ENCODE peak calls at places on chromosomes 13 and 19, in seven cellular contexts. R, F, H, V, K, W and S are unnamed samples.

GRCh38 chr13:98981596-98982195 is 3.8 kb upstream of the DOCK9 start:
- DNase-seq in R (no peak), F (no peak), H (no peak), V (no peak), K (no peak), W (no peak), S (no peak)

GRCh38 chr13:30726192-30726591 is 9.2 kb upstream of the ALOX5AP start:
- DNase-seq in R (no peak), F (no peak), H (no peak), V (no peak), K (no peak), W (no peak), S (no peak)

GRCh38 chr19:42216653-42217521 is 590 bp downstream of the DEDD2 start:
- DNase-seq in R (peak), F (peak), H (no peak), V (peak), K (no peak), W (no peak), S (peak)

GRCh38 chr13:77139311-77139710 is 112.4 kb upstream of the FBXL3 start:
- DNase-seq in R (no peak), F (no peak), H (no peak), V (peak), K (no peak), W (no peak), S (no peak)

GRCh38 chr13:98874029-98874397 is 103.9 kb downstream of the DOCK9 start:
- DNase-seq in R (no peak), F (no peak), H (no peak), V (no peak), K (no peak), W (no peak), S (no peak)

GRCh38 chr19:32887572-32887971 is 18.0 kb upstream of the SLC7A9 start:
- DNase-seq in R (no peak), F (no peak), H (no peak), V (no peak), K (no peak), W (no peak), S (no peak)

GRCh38 chr13:73542446-73542845 is 483.6 kb downstream of the KLF5 start:
- DNase-seq in R (no peak), F (no peak), H (no peak), V (no peak), K (no peak), W (no peak), S (peak)

GRCh38 chr19:34172661-34173144 is 399 bp downstream of the LSM14A start:
- DNase-seq in R (no peak), F (peak), H (no peak), V (no peak), K (no peak), W (peak), S (peak)

GRCh38 chr13:101626925-101627555 is 174.6 kb downstream of the ITGBL1 start:
- DNase-seq in R (no peak), F (no peak), H (no peak), V (peak), K (no peak), W (no peak), S (no peak)

GRCh38 chr19:17872251-17873001 is 681 bp downstream of the SLC5A5 start:
- DNase-seq in R (no peak), F (no peak), H (no peak), V (no peak), K (no peak), W (no peak), S (no peak)

GRCh38 chr19:18002347-18002850 is 5.6 kb upstream of the ARRDC2 start:
- DNase-seq in R (no peak), F (no peak), H (no peak), V (no peak), K (no peak), W (no peak), S (no peak)

GRCh38 chr19:4495471-4495870 is 22.8 kb downstream of the PLIN4 start:
- DNase-seq in R (no peak), F (no peak), H (no peak), V (no peak), K (no peak), W (no peak), S (peak)

GRCh38 chr19:14091885-14092462 is 1.4 kb upstream of the SAMD1 start:
- DNase-seq in R (no peak), F (no peak), H (no peak), V (no peak), K (no peak), W (no peak), S (no peak)

GRCh38 chr19:13505761-13506549 is at the start of gene CACNA1A:
- DNase-seq in R (peak), F (peak), H (no peak), V (peak), K (no peak), W (no peak), S (no peak)

GRCh38 chr13:113422790-113423189 is 30.5 kb downstream of the ADPRHL1 start:
- DNase-seq in R (no peak), F (no peak), H (no peak), V (no peak), K (no peak), W (no peak), S (no peak)

GRCh38 chr19:38734176-38734425 is 10.2 kb downstream of the CAPN12 start:
- DNase-seq in R (no peak), F (no peak), H (no peak), V (no peak), K (no peak), W (no peak), S (no peak)

GRCh38 chr13:26813626-26814348 is 53.2 kb upstream of the GPR12 start:
- DNase-seq in R (no peak), F (no peak), H (no peak), V (no peak), K (no peak), W (no peak), S (no peak)

GRCh38 chr13:113437408-113438010 is 15.8 kb downstream of the ADPRHL1 start:
- DNase-seq in R (no peak), F (no peak), H (no peak), V (peak), K (no peak), W (no peak), S (no peak)

GRCh38 chr13:76764916-76765315 is 121.3 kb downstream of the KCTD12 start:
- DNase-seq in R (no peak), F (no peak), H (no peak), V (no peak), K (no peak), W (no peak), S (no peak)

GRCh38 chr19:2014731-2015610 is 543 bp downstream of the BTBD2 start:
- DNase-seq in R (peak), F (no peak), H (no peak), V (no peak), K (no peak), W (no peak), S (no peak)

GRCh38 chr19:18712981-18713380 is 29.5 kb downstream of the CRTC1 start:
- DNase-seq in R (peak), F (no peak), H (no peak), V (peak), K (no peak), W (no peak), S (no peak)

GRCh38 chr19:46975011-46975917 is 44.4 kb upstream of the NPAS1 start:
- DNase-seq in R (no peak), F (no peak), H (no peak), V (no peak), K (no peak), W (no peak), S (no peak)

GRCh38 chr19:45556835-45557234 is 27.8 kb downstream of the OPA3 start:
- DNase-seq in R (no peak), F (no peak), H (no peak), V (no peak), K (no peak), W (no peak), S (no peak)

GRCh38 chr13:24642236-24642635 is 38.0 kb upstream of the ATP12A start:
- DNase-seq in R (no peak), F (no peak), H (no peak), V (no peak), K (no peak), W (peak), S (no peak)

GRCh38 chr13:113907637-113908617 is 44.1 kb upstream of the GAS6 start:
- DNase-seq in R (peak), F (no peak), H (no peak), V (peak), K (peak), W (peak), S (no peak)

GRCh38 chr13:104854007-104854406 is 1681.5 kb downstream of the EFNB2 start:
- DNase-seq in R (no peak), F (no peak), H (no peak), V (no peak), K (no peak), W (no peak), S (no peak)

GRCh38 chr13:84896128-84896527 is 903.1 kb downstream of the SLITRK6 start:
- DNase-seq in R (peak), F (peak), H (no peak), V (peak), K (peak), W (no peak), S (peak)

GRCh38 chr13:40517486-40518311 is 148.7 kb downstream of the FOXO1 start:
- DNase-seq in R (no peak), F (no peak), H (no peak), V (no peak), K (no peak), W (no peak), S (no peak)

GRCh38 chr19:56994251-56995017 is 125.4 kb upstream of the USP29 start:
- DNase-seq in R (no peak), F (no peak), H (no peak), V (no peak), K (no peak), W (no peak), S (no peak)

GRCh38 chr13:27919299-27919933 is 384 bp upstream of the PDX1 start:
- DNase-seq in R (no peak), F (no peak), H (no peak), V (no peak), K (no peak), W (no peak), S (no peak)

GRCh38 chr13:97999653-98000052 is 46.2 kb downstream of the IPO5 start:
- DNase-seq in R (no peak), F (no peak), H (no peak), V (no peak), K (no peak), W (no peak), S (no peak)

GRCh38 chr13:53357582-53357981 is 329.0 kb downstream of the OLFM4 start:
- DNase-seq in R (no peak), F (no peak), H (no peak), V (no peak), K (no peak), W (no peak), S (no peak)

GRCh38 chr13:62879071-62879470 is 1463.4 kb upstream of the PCDH20 start:
- DNase-seq in R (no peak), F (no peak), H (no peak), V (peak), K (peak), W (no peak), S (no peak)

GRCh38 chr13:40920826-40921225 is 98.3 kb downstream of the ELF1 start:
- DNase-seq in R (no peak), F (no peak), H (no peak), V (peak), K (no peak), W (no peak), S (no peak)

GRCh38 chr19:42601811-42602443 is 7.2 kb upstream of the CEACAM8 start:
- DNase-seq in R (peak), F (peak), H (no peak), V (peak), K (no peak), W (no peak), S (peak)

GRCh38 chr19:2783781-2784145 is 690 bp upstream of the SGTA start:
- DNase-seq in R (no peak), F (no peak), H (no peak), V (no peak), K (no peak), W (no peak), S (no peak)

GRCh38 chr19:49665301-49666119 is at the start of the genes BCL2L12 and IRF3:
- DNase-seq in R (peak), F (peak), H (peak), V (peak), K (peak), W (peak), S (peak)

GRCh38 chr19:10192922-10193321 is 1.8 kb downstream of the DNMT1 start:
- DNase-seq in R (no peak), F (no peak), H (no peak), V (no peak), K (no peak), W (no peak), S (no peak)

GRCh38 chr19:10191347-10191746 is 3.4 kb downstream of the DNMT1 start:
- DNase-seq in R (no peak), F (peak), H (peak), V (peak), K (peak), W (no peak), S (no peak)

GRCh38 chr19:10195199-10195519 is 406 bp upstream of the DNMT1 start:
- DNase-seq in R (no peak), F (no peak), H (no peak), V (no peak), K (no peak), W (no peak), S (no peak)

GRCh38 chr19:10194500-10195198 is at the start of gene DNMT1:
- DNase-seq in R (peak), F (peak), H (peak), V (peak), K (peak), W (peak), S (peak)

DNA sequence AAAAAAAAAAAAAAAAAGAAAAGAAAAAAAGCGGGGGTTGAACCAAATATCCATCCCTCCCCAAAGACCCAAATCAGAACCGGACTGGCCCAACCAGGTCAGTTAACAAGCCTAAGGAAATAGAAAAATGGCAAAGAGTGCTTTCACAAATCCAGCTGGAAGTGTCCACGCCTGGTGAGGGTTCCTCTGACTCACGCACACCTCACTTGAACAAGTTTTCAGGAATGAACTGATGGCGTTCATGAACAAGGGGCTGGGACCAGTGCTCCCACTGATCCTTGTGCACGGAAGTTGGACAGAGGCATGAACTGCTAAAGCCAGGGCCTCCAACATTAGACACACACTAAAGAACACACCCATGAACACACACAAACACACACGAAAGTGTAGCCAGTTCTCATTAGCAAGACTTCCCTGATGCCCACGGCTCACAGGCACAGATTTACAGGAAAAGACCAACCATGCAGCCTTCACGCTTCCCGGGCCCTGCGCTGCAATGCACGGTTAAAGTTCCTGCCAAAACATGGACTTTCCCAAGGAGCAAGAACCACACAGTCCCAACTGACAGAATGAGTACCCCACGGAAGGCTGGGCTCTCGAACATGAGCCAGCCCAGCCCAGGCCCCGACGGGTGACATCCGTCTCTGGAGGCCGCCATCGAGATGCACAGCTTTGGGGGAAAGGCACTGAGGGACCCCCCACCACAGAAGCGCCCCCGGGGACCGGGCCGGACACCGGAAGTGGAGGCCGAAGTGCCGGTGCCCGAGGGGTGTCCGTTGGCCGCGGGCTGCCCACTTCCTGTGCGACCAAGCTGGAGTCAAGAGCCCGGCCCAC is 870 bp downstream of the DNMT1 start:
- DNase-seq in R (no peak), F (peak), H (no peak), V (peak), K (no peak), W (peak), S (no peak)
- TF ChIP-seq CTCF in R (no peak), F (no peak), H (no peak), V (no peak), K (no peak), W (no peak), S (no peak)

DNA sequence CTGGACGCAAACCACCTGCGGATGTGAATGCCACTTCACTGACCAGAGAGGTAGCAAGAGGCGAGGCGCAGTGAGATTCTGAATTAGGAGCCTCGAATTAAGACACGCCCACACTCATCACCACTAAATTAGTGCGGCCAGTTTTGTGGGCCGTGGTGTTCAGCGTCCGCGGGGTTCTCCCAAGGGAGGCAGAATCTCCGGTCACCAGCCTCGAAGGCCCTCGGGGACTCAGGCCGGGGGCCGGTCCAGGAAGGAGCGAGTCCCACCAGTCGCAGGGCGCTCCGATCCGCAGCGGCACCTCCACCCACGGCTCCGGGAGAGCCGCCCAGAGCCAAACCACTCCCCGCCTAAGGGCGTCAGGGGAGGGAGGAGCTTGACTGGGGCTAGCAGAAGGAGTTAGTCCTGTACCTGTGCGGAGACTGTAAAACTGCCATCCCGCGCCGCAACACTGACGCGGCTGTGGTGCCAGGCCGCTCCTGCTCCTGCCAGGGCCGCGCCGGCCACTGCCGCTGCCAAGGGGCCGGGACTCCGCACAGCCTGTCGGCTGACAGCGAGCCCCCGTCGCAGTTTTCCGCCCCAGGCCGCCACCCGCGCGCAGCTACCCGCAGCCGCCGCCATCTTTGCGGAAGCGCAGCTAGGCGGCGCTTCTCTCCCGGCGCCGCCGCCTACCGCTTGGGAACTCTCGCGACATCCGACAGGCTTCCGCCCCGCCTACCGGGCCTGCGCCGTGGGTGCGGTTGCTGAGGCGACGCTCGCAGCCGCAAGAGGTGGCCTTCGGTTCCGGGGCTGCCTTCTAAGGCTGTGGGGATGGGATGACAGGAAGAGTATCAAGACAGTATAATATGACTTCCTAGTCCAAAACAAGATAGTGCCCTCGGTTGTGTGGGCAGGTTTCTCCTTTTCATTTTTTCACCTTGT is at the start of gene MICU2:
- DNase-seq in R (peak), F (peak), H (peak), V (peak), K (peak), W (peak), S (peak)
- TF ChIP-seq CTCF in R (peak), F (no peak), H (peak), V (no peak), K (peak), W (no peak), S (no peak)

GRCh38 chr19:58361900-58362271 is 665 bp downstream of the ZNF497 start:
- DNase-seq in R (no peak), F (peak), H (no peak), V (peak), K (no peak), W (no peak), S (peak)
- TF ChIP-seq CTCF in R (peak), F (no peak), H (no peak), V (no peak), K (peak), W (no peak), S (no peak)

GRCh38 chr13:112188298-112188610 is 121.3 kb downstream of the SOX1 start:
- DNase-seq in R (no peak), F (no peak), H (no peak), V (no peak), K (no peak), W (no peak), S (no peak)

GRCh38 chr13:112185466-112185865 is 118.5 kb downstream of the SOX1 start:
- DNase-seq in R (no peak), F (no peak), H (no peak), V (no peak), K (no peak), W (no peak), S (no peak)

GRCh38 chr13:112186091-112186490 is 119.1 kb downstream of the SOX1 start:
- DNase-seq in R (no peak), F (no peak), H (no peak), V (no peak), K (no peak), W (no peak), S (no peak)

GRCh38 chr13:112184851-112185371 is 118.0 kb downstream of the SOX1 start:
- DNase-seq in R (no peak), F (no peak), H (no peak), V (no peak), K (no peak), W (no peak), S (no peak)

DNA sequence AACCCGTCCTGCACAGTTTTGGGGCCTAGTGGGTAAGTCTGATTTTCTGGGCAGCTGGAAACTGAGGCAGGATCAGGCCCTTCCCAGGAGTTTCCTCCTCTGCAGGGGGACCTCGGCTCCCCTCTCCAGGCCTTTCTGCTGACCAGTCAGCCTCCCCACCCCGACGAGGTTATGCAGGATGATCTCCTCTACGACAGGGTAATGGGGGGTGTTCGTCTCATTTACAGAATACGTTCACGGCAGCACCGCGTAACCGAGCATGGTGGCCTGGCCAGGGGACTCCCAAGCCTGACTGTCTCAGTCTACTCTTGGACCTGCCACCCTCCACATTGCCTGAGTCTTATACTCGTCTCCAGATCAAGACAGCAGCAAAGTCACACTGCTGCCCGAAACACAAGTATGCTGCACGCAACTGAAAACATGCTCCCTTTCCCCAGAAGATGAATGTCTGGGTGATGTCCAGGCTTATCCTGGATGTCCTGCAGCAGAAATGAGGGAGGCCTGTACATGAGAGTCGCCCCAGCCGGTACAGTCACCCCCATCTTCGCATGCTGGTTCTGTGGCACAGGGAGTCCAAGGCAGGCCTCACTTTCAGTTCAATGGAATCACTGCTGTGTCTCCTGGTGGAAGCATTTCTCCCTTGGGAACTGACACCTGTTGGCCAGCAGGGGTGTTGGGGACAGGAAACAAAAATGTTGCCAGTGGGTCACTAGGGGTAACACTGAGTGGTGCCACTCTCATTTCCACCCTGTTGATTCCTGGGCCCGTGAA is 120.8 kb downstream of the SOX1 start:
- DNase-seq in R (no peak), F (no peak), H (no peak), V (no peak), K (no peak), W (no peak), S (no peak)
- TF ChIP-seq CTCF in R (no peak), F (peak), H (no peak), V (no peak), K (no peak), W (no peak), S (no peak)